ENCODE peak calls at places on chromosomes 4 and X, in eight cellular contexts. One of them, this sample, is unnamed.

GRCh38 chr4:17544205-17544604 is 29.2 kb downstream of the CLRN2 start:
- DNase-seq in hepatocyte: peak
- DNase-seq in fibroblast of lung: no peak
- DNase-seq in effector memory CD4-positive, alpha-beta T cell: no peak
- DNase-seq in kidney: no peak
- DNase-seq in psoas muscle: no peak
- DNase-seq in IMR-90: no peak
- DNase-seq in trophoblast cell: peak
- DNase-seq in this sample: no peak

GRCh38 chrX:9393571-9393970 is 71.3 kb upstream of the TBL1X start:
- DNase-seq in hepatocyte: no peak
- DNase-seq in fibroblast of lung: no peak
- DNase-seq in effector memory CD4-positive, alpha-beta T cell: no peak
- DNase-seq in kidney: no peak
- DNase-seq in psoas muscle: no peak
- DNase-seq in IMR-90: no peak
- DNase-seq in trophoblast cell: no peak
- DNase-seq in this sample: no peak

GRCh38 chr4:141238196-141238595 is 17.5 kb downstream of the ZNF330 start:
- DNase-seq in hepatocyte: no peak
- DNase-seq in fibroblast of lung: no peak
- DNase-seq in effector memory CD4-positive, alpha-beta T cell: no peak
- DNase-seq in kidney: no peak
- DNase-seq in psoas muscle: no peak
- DNase-seq in IMR-90: no peak
- DNase-seq in trophoblast cell: peak
- DNase-seq in this sample: no peak

GRCh38 chr4:123386608-123387007 is 10.0 kb upstream of the SPRY1 start:
- DNase-seq in hepatocyte: no peak
- DNase-seq in fibroblast of lung: no peak
- DNase-seq in effector memory CD4-positive, alpha-beta T cell: no peak
- DNase-seq in kidney: no peak
- DNase-seq in psoas muscle: no peak
- DNase-seq in IMR-90: peak
- DNase-seq in trophoblast cell: no peak
- DNase-seq in this sample: no peak

GRCh38 chrX:77597511-77597910 is 150.3 kb downstream of the FGF16 start:
- DNase-seq in hepatocyte: no peak
- DNase-seq in fibroblast of lung: no peak
- DNase-seq in effector memory CD4-positive, alpha-beta T cell: no peak
- DNase-seq in kidney: no peak
- DNase-seq in psoas muscle: no peak
- DNase-seq in IMR-90: no peak
- DNase-seq in trophoblast cell: no peak
- DNase-seq in this sample: no peak

GRCh38 chr4:67151376-67152343 is 393.6 kb downstream of the CENPC start:
- DNase-seq in hepatocyte: no peak
- DNase-seq in fibroblast of lung: no peak
- DNase-seq in effector memory CD4-positive, alpha-beta T cell: no peak
- DNase-seq in kidney: peak
- DNase-seq in psoas muscle: no peak
- DNase-seq in IMR-90: no peak
- DNase-seq in trophoblast cell: no peak
- DNase-seq in this sample: no peak

GRCh38 chr4:80788798-80789197 is 241.7 kb upstream of the BMP3 start:
- DNase-seq in hepatocyte: peak
- DNase-seq in fibroblast of lung: peak
- DNase-seq in effector memory CD4-positive, alpha-beta T cell: no peak
- DNase-seq in kidney: no peak
- DNase-seq in psoas muscle: no peak
- DNase-seq in IMR-90: peak
- DNase-seq in trophoblast cell: no peak
- DNase-seq in this sample: no peak

GRCh38 chrX:40262641-40263560 is 165.1 kb upstream of the BCOR start:
- DNase-seq in hepatocyte: peak
- DNase-seq in fibroblast of lung: peak
- DNase-seq in effector memory CD4-positive, alpha-beta T cell: no peak
- DNase-seq in kidney: peak
- DNase-seq in psoas muscle: peak
- DNase-seq in IMR-90: peak
- DNase-seq in trophoblast cell: peak
- DNase-seq in this sample: peak

GRCh38 chr4:33104190-33104773 is 2384.1 kb downstream of the PCDH7 start:
- DNase-seq in hepatocyte: no peak
- DNase-seq in fibroblast of lung: no peak
- DNase-seq in effector memory CD4-positive, alpha-beta T cell: no peak
- DNase-seq in kidney: no peak
- DNase-seq in psoas muscle: no peak
- DNase-seq in IMR-90: no peak
- DNase-seq in trophoblast cell: peak
- DNase-seq in this sample: no peak

GRCh38 chr4:26624042-26624441 is 40.2 kb downstream of the TBC1D19 start:
- DNase-seq in hepatocyte: no peak
- DNase-seq in fibroblast of lung: no peak
- DNase-seq in effector memory CD4-positive, alpha-beta T cell: no peak
- DNase-seq in kidney: no peak
- DNase-seq in psoas muscle: no peak
- DNase-seq in IMR-90: no peak
- DNase-seq in trophoblast cell: no peak
- DNase-seq in this sample: no peak

GRCh38 chr4:73222466-73223257 is 35.9 kb downstream of the ANKRD17 start:
- DNase-seq in hepatocyte: peak
- DNase-seq in fibroblast of lung: peak
- DNase-seq in effector memory CD4-positive, alpha-beta T cell: peak
- DNase-seq in kidney: no peak
- DNase-seq in psoas muscle: no peak
- DNase-seq in IMR-90: peak
- DNase-seq in trophoblast cell: peak
- DNase-seq in this sample: peak

GRCh38 chr4:79237836-79238235 is 88.0 kb downstream of the NAA11 start:
- DNase-seq in hepatocyte: no peak
- DNase-seq in fibroblast of lung: no peak
- DNase-seq in effector memory CD4-positive, alpha-beta T cell: no peak
- DNase-seq in kidney: no peak
- DNase-seq in psoas muscle: no peak
- DNase-seq in IMR-90: no peak
- DNase-seq in trophoblast cell: peak
- DNase-seq in this sample: no peak

GRCh38 chr4:177482367-177482766 is 40.1 kb upstream of the AGA start:
- DNase-seq in hepatocyte: no peak
- DNase-seq in fibroblast of lung: no peak
- DNase-seq in effector memory CD4-positive, alpha-beta T cell: no peak
- DNase-seq in kidney: no peak
- DNase-seq in psoas muscle: no peak
- DNase-seq in IMR-90: no peak
- DNase-seq in trophoblast cell: no peak
- DNase-seq in this sample: no peak

GRCh38 chrX:9340619-9341304 is 124.1 kb upstream of the TBL1X start:
- DNase-seq in hepatocyte: peak
- DNase-seq in fibroblast of lung: peak
- DNase-seq in effector memory CD4-positive, alpha-beta T cell: peak
- DNase-seq in kidney: no peak
- DNase-seq in psoas muscle: peak
- DNase-seq in IMR-90: peak
- DNase-seq in trophoblast cell: no peak
- DNase-seq in this sample: peak

GRCh38 chrX:42944381-42944998 is 166.5 kb upstream of the PPP1R2C start:
- DNase-seq in hepatocyte: no peak
- DNase-seq in fibroblast of lung: no peak
- DNase-seq in effector memory CD4-positive, alpha-beta T cell: no peak
- DNase-seq in kidney: no peak
- DNase-seq in psoas muscle: no peak
- DNase-seq in IMR-90: no peak
- DNase-seq in trophoblast cell: no peak
- DNase-seq in this sample: no peak

GRCh38 chr4:165368114-165368513 is 10.7 kb upstream of the CPE start:
- DNase-seq in hepatocyte: no peak
- DNase-seq in fibroblast of lung: no peak
- DNase-seq in effector memory CD4-positive, alpha-beta T cell: no peak
- DNase-seq in kidney: no peak
- DNase-seq in psoas muscle: no peak
- DNase-seq in IMR-90: no peak
- DNase-seq in trophoblast cell: no peak
- DNase-seq in this sample: no peak

GRCh38 chr4:165361804-165362203 is 17.0 kb upstream of the CPE start:
- DNase-seq in hepatocyte: no peak
- DNase-seq in fibroblast of lung: no peak
- DNase-seq in effector memory CD4-positive, alpha-beta T cell: no peak
- DNase-seq in kidney: no peak
- DNase-seq in psoas muscle: no peak
- DNase-seq in IMR-90: no peak
- DNase-seq in trophoblast cell: no peak
- DNase-seq in this sample: no peak

GRCh38 chr4:165367040-165367439 is 11.8 kb upstream of the CPE start:
- DNase-seq in hepatocyte: no peak
- DNase-seq in fibroblast of lung: no peak
- DNase-seq in effector memory CD4-positive, alpha-beta T cell: no peak
- DNase-seq in kidney: no peak
- DNase-seq in psoas muscle: no peak
- DNase-seq in IMR-90: no peak
- DNase-seq in trophoblast cell: no peak
- DNase-seq in this sample: no peak

GRCh38 chr4:165360985-165361678 is 17.7 kb upstream of the CPE start:
- DNase-seq in hepatocyte: no peak
- DNase-seq in fibroblast of lung: no peak
- DNase-seq in effector memory CD4-positive, alpha-beta T cell: no peak
- DNase-seq in kidney: no peak
- DNase-seq in psoas muscle: no peak
- DNase-seq in IMR-90: no peak
- DNase-seq in trophoblast cell: no peak
- DNase-seq in this sample: no peak

GRCh38 chr4:165364452-165365080 is 14.2 kb upstream of the CPE start:
- DNase-seq in hepatocyte: peak
- DNase-seq in fibroblast of lung: peak
- DNase-seq in effector memory CD4-positive, alpha-beta T cell: no peak
- DNase-seq in kidney: no peak
- DNase-seq in psoas muscle: no peak
- DNase-seq in IMR-90: no peak
- DNase-seq in trophoblast cell: no peak
- DNase-seq in this sample: no peak
- H3K27ac ChIP-seq in hepatocyte: peak
- H3K27ac ChIP-seq in fibroblast of lung: no peak
- H3K27ac ChIP-seq in effector memory CD4-positive, alpha-beta T cell: no peak
- H3K27ac ChIP-seq in kidney: no peak
- H3K27ac ChIP-seq in psoas muscle: no peak
- H3K27ac ChIP-seq in IMR-90: no peak
- H3K27ac ChIP-seq in trophoblast cell: no peak
- H3K27ac ChIP-seq in this sample: no peak

DNA sequence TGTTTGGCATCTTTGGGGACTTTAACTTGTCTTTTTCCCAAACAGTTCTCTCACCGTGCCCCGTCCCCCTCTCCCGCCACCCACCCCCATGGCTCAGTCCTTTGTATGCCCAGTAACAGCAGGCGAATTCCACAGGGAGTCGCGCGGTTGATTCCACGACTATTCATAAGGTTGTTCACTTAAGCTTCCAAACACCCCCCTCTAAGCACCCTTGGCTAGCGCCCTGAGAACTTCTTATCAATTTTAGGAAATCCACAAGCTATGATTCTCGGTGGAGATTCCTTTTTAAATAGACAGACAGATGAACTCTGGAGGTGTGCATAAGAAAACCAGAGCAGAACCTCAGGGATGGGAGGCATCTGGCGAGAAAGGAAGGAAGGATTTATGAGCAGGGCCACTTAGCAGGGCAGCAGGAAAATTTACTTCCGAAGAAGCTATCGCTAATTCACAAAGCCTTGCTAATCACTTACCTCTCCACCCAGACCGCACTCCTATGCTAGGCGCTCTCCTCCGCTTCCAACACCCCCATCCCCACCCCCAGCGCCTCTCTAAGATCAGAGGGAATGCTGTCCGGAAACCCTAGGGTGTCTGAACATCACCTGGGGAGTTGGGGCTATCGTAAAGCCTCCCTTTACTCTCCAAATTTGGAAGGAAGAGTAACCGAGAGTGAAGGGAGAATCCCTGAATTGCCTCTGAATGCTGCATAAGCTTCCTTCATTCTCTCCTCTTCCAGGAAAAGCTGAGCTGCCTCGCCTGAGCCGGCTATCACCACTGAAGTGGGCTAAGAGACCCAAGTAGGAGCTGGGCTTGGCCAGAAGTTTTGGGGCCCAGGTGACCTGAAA is 1.7 kb downstream of the UNC5C start:
- DNase-seq in hepatocyte: no peak
- DNase-seq in fibroblast of lung: no peak
- DNase-seq in effector memory CD4-positive, alpha-beta T cell: no peak
- DNase-seq in kidney: peak
- DNase-seq in psoas muscle: no peak
- DNase-seq in IMR-90: no peak
- DNase-seq in trophoblast cell: no peak
- DNase-seq in this sample: peak
- H3K4me3 ChIP-seq in hepatocyte: peak
- H3K4me3 ChIP-seq in fibroblast of lung: peak
- H3K4me3 ChIP-seq in effector memory CD4-positive, alpha-beta T cell: no peak
- H3K4me3 ChIP-seq in kidney: peak
- H3K4me3 ChIP-seq in psoas muscle: peak
- H3K4me3 ChIP-seq in IMR-90: no peak
- H3K4me3 ChIP-seq in trophoblast cell: peak
- H3K4me3 ChIP-seq in this sample: peak

GRCh38 chr4:138239496-138239895 is 2.7 kb downstream of the SLC7A11 start:
- DNase-seq in hepatocyte: no peak
- DNase-seq in fibroblast of lung: peak
- DNase-seq in effector memory CD4-positive, alpha-beta T cell: no peak
- DNase-seq in kidney: no peak
- DNase-seq in psoas muscle: no peak
- DNase-seq in IMR-90: no peak
- DNase-seq in trophoblast cell: no peak
- DNase-seq in this sample: no peak
- H3K27ac ChIP-seq in hepatocyte: no peak
- H3K27ac ChIP-seq in fibroblast of lung: peak
- H3K27ac ChIP-seq in effector memory CD4-positive, alpha-beta T cell: no peak
- H3K27ac ChIP-seq in kidney: no peak
- H3K27ac ChIP-seq in psoas muscle: no peak
- H3K27ac ChIP-seq in IMR-90: peak
- H3K27ac ChIP-seq in trophoblast cell: no peak
- H3K27ac ChIP-seq in this sample: no peak

GRCh38 chrX:2711441-2711840 is 20.3 kb downstream of the CD99 start:
- DNase-seq in hepatocyte: no peak
- DNase-seq in fibroblast of lung: no peak
- DNase-seq in effector memory CD4-positive, alpha-beta T cell: no peak
- DNase-seq in kidney: no peak
- DNase-seq in psoas muscle: no peak
- DNase-seq in IMR-90: no peak
- DNase-seq in trophoblast cell: no peak
- DNase-seq in this sample: no peak

GRCh38 chrX:2710496-2710895 is 19.4 kb downstream of the CD99 start:
- DNase-seq in hepatocyte: peak
- DNase-seq in fibroblast of lung: no peak
- DNase-seq in effector memory CD4-positive, alpha-beta T cell: no peak
- DNase-seq in kidney: no peak
- DNase-seq in psoas muscle: no peak
- DNase-seq in IMR-90: no peak
- DNase-seq in trophoblast cell: peak
- DNase-seq in this sample: no peak

GRCh38 chrX:2708601-2709200 is 17.6 kb downstream of the CD99 start:
- DNase-seq in hepatocyte: no peak
- DNase-seq in fibroblast of lung: no peak
- DNase-seq in effector memory CD4-positive, alpha-beta T cell: no peak
- DNase-seq in kidney: no peak
- DNase-seq in psoas muscle: no peak
- DNase-seq in IMR-90: no peak
- DNase-seq in trophoblast cell: no peak
- DNase-seq in this sample: peak

GRCh38 chrX:2708016-2708415 is 16.9 kb downstream of the CD99 start:
- DNase-seq in hepatocyte: no peak
- DNase-seq in fibroblast of lung: no peak
- DNase-seq in effector memory CD4-positive, alpha-beta T cell: no peak
- DNase-seq in kidney: no peak
- DNase-seq in psoas muscle: no peak
- DNase-seq in IMR-90: no peak
- DNase-seq in trophoblast cell: no peak
- DNase-seq in this sample: no peak

GRCh38 chrX:2710041-2710471 is 19.0 kb downstream of the CD99 start:
- DNase-seq in hepatocyte: peak
- DNase-seq in fibroblast of lung: peak
- DNase-seq in effector memory CD4-positive, alpha-beta T cell: no peak
- DNase-seq in kidney: no peak
- DNase-seq in psoas muscle: no peak
- DNase-seq in IMR-90: peak
- DNase-seq in trophoblast cell: peak
- DNase-seq in this sample: no peak
- H3K4me3 ChIP-seq in hepatocyte: no peak
- H3K4me3 ChIP-seq in fibroblast of lung: no peak
- H3K4me3 ChIP-seq in effector memory CD4-positive, alpha-beta T cell: peak
- H3K4me3 ChIP-seq in kidney: no peak
- H3K4me3 ChIP-seq in psoas muscle: peak
- H3K4me3 ChIP-seq in IMR-90: no peak
- H3K4me3 ChIP-seq in trophoblast cell: no peak
- H3K4me3 ChIP-seq in this sample: no peak

This sample was measured in aorta.